ENCODE peak calls at places on chromosomes 2 and 18, in six cellular contexts. E is WTC11, X is HCT116, Y is K562, R is GM12878, A is HepG2. Q is an unnamed sample.

GRCh38 chr18:71583291-71583690 is 960.9 kb downstream of the CBLN2 start:
- DNase-seq in A (no peak), X (no peak), Y (no peak), E (no peak), R (no peak), Q (no peak)

GRCh38 chr2:14140009-14140408 is 492.5 kb upstream of the LRATD1 start:
- DNase-seq in Y (no peak), R (no peak), E (peak), X (no peak), A (no peak), Q (peak)

GRCh38 chr18:64618390-64618789 is 469.5 kb upstream of the LINC00305 start:
- DNase-seq in A (no peak), Y (no peak), E (no peak), R (no peak), X (no peak), Q (no peak)

GRCh38 chr2:71006955-71007799 is 12.5 kb upstream of the TEX261 start:
- DNase-seq in X (no peak), A (peak), R (no peak), E (no peak), Y (peak), Q (no peak)

GRCh38 chr18:76348267-76349066 is 146.6 kb downstream of the ZNF516 start:
- DNase-seq in E (no peak), R (no peak), X (no peak), Y (no peak), A (peak), Q (no peak)

GRCh38 chr2:61536086-61536722 is 2.0 kb downstream of the XPO1 start:
- DNase-seq in A (peak), Y (no peak), E (no peak), X (no peak), R (no peak), Q (no peak)

GRCh38 chr2:8628870-8629209 is 53.0 kb upstream of the ID2 start:
- DNase-seq in R (no peak), E (no peak), A (no peak), X (peak), Y (no peak), Q (no peak)

GRCh38 chr18:26875040-26875654 is 9.6 kb upstream of the AQP4 start:
- DNase-seq in Y (no peak), E (no peak), A (peak), R (no peak), X (no peak), Q (no peak)

GRCh38 chr2:201955702-201956141 is 77.9 kb upstream of the FZD7 start:
- DNase-seq in E (no peak), A (no peak), R (no peak), Y (no peak), X (no peak), Q (no peak)

GRCh38 chr18:2978626-2979025 is 34.3 kb downstream of the LPIN2 start:
- DNase-seq in R (no peak), E (no peak), X (no peak), A (no peak), Y (no peak), Q (no peak)

GRCh38 chr2:131641414-131642206 is 113.9 kb downstream of the CCDC74A start:
- DNase-seq in X (no peak), R (no peak), A (no peak), E (no peak), Y (peak), Q (no peak)

GRCh38 chr18:34600118-34600517 is 110.0 kb upstream of the DTNA start:
- DNase-seq in R (no peak), Y (no peak), A (no peak), E (no peak), X (no peak), Q (no peak)

GRCh38 chr2:137202310-137202709 is 437.0 kb downstream of the THSD7B start:
- DNase-seq in A (no peak), R (no peak), Y (no peak), X (no peak), E (no peak), Q (no peak)

GRCh38 chr2:172091626-172092566 is 6.6 kb downstream of the DLX1 start:
- DNase-seq in E (no peak), X (no peak), A (no peak), Y (no peak), R (no peak), Q (no peak)

GRCh38 chr2:38261569-38262513 is 115.2 kb downstream of the ATL2 start:
- DNase-seq in E (no peak), R (peak), A (no peak), X (no peak), Y (no peak), Q (no peak)

GRCh38 chr2:216714412-216714775 is 19.0 kb upstream of the IGFBP5 start:
- DNase-seq in Y (no peak), X (no peak), A (no peak), E (no peak), R (no peak), Q (no peak)

GRCh38 chr2:115160523-115161521 is 718.4 kb downstream of the DPP10 start:
- DNase-seq in Y (no peak), E (peak), R (no peak), X (no peak), A (peak), Q (peak)

GRCh38 chr2:47158576-47158975 is 3.5 kb upstream of the STPG4 start:
- DNase-seq in R (no peak), E (no peak), X (no peak), Y (no peak), A (no peak), Q (no peak)

GRCh38 chr2:37466533-37467230 is 122.3 kb downstream of the QPCT start:
- DNase-seq in R (no peak), Y (no peak), E (no peak), X (no peak), A (no peak), Q (no peak)

GRCh38 chr2:237299897-237300296 is 114.1 kb downstream of the COL6A3 start:
- DNase-seq in R (no peak), E (no peak), Y (no peak), A (no peak), X (peak), Q (no peak)

GRCh38 chr18:66344227-66344626 is 259.7 kb downstream of the CDH19 start:
- DNase-seq in A (no peak), X (no peak), E (no peak), Y (no peak), R (no peak), Q (no peak)

GRCh38 chr2:46379213-46380037 is 82.2 kb downstream of the EPAS1 start:
- DNase-seq in R (no peak), E (no peak), A (no peak), X (no peak), Y (no peak), Q (no peak)

GRCh38 chr2:85945576-85945975 is 56.8 kb upstream of the ST3GAL5 start:
- DNase-seq in Y (no peak), R (no peak), X (no peak), E (no peak), A (no peak), Q (no peak)

GRCh38 chr2:153519260-153519875 is 40.8 kb upstream of the RPRM start:
- DNase-seq in Y (peak), E (peak), R (peak), X (peak), A (peak), Q (no peak)

GRCh38 chr2:132567682-132568081 is 102.3 kb downstream of the LYPD1 start:
- DNase-seq in E (no peak), X (no peak), R (no peak), A (no peak), Y (no peak), Q (no peak)

GRCh38 chr2:238299803-238300202 is 11.4 kb upstream of the PER2 start:
- DNase-seq in R (no peak), E (peak), X (no peak), A (no peak), Y (no peak), Q (no peak)

GRCh38 chr2:110873597-110874525 is 141.5 kb downstream of the ACOXL start:
- DNase-seq in R (no peak), A (no peak), Y (no peak), E (no peak), X (no peak), Q (no peak)

GRCh38 chr2:158131483-158131912 is 29.8 kb downstream of the UPP2 start:
- DNase-seq in R (no peak), A (peak), X (no peak), E (no peak), Y (no peak), Q (no peak)

GRCh38 chr2:42249887-42250286 is 80.7 kb downstream of the EML4 start:
- DNase-seq in X (no peak), A (no peak), E (no peak), R (no peak), Y (no peak), Q (no peak)

GRCh38 chr2:150165479-150165878 is 322.0 kb downstream of the RND3 start:
- DNase-seq in Y (no peak), A (no peak), R (no peak), X (no peak), E (no peak), Q (no peak)

GRCh38 chr2:108574332-108574731 is 40.1 kb downstream of the LIMS1 start:
- DNase-seq in Y (no peak), X (no peak), R (no peak), A (no peak), E (no peak), Q (no peak)

GRCh38 chr2:108571262-108571661 is 37.0 kb downstream of the LIMS1 start:
- DNase-seq in Y (no peak), X (no peak), E (no peak), A (no peak), R (no peak), Q (no peak)

GRCh38 chr2:108565778-108566375 is 31.6 kb downstream of the LIMS1 start:
- DNase-seq in A (no peak), E (no peak), Y (no peak), R (no peak), X (no peak), Q (no peak)

GRCh38 chr2:108573070-108573469 is 38.8 kb downstream of the LIMS1 start:
- DNase-seq in A (no peak), X (no peak), R (no peak), Y (no peak), E (no peak), Q (no peak)

DNA sequence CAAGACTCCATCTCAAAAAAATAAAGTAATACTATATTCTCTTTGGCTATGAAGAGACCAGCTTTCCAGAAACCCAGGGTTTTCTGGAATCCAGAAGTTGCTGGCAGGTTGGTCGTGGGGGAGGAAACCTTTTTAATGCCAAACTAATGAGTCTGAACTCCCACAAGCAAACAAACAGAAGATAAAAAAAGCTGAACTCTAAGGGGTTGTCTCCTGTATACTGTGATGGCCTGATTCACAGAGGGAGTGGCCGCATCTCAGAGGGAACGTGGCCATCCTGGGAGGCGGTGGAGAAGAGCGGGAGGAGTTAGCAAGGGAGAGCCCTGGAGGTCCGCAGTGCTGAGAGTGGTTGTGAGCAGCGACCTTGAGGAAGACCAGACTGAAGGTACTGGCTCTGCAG is 36.1 kb downstream of the LIMS1 start:
- DNase-seq in R (no peak), X (no peak), Y (no peak), A (no peak), E (no peak), Q (no peak)
- TF ChIP-seq ATF3 in R (no peak), X (no peak), Y (no peak), A (no peak), E (no peak), Q (no peak)

GRCh38 chr2:29129586-29130281 is 14.5 kb downstream of the CLIP4 start:
- DNase-seq in Y (no peak), X (no peak), R (no peak), A (no peak), E (no peak), Q (no peak)
- TF ChIP-seq ATF3 in Y (no peak), X (no peak), R (no peak), A (no peak), E (no peak), Q (no peak)

DNA sequence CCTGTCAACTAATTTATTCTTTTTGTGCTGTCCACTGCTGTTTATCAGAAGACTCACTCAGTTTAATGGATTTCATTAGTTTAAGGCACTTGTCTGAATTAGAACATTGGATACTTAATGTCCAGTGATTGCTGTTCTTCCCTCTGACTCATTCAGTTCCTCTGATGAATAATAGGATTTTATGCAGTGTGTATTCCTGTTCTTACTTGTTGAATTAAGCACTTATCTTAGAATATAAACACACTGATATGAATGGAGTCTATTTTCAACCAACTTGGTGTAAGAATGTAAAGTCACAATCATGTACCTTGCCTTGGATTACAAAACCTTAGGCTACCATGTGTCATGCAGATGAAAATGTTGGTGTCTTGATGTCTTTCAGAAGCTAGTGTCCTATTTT is 87.0 kb upstream of the PROKR1 start:
- DNase-seq in A (no peak), R (no peak), Y (no peak), E (no peak), X (no peak), Q (no peak)
- TF ChIP-seq ATF3 in A (no peak), R (no peak), Y (no peak), E (no peak), X (no peak), Q (no peak)

DNA sequence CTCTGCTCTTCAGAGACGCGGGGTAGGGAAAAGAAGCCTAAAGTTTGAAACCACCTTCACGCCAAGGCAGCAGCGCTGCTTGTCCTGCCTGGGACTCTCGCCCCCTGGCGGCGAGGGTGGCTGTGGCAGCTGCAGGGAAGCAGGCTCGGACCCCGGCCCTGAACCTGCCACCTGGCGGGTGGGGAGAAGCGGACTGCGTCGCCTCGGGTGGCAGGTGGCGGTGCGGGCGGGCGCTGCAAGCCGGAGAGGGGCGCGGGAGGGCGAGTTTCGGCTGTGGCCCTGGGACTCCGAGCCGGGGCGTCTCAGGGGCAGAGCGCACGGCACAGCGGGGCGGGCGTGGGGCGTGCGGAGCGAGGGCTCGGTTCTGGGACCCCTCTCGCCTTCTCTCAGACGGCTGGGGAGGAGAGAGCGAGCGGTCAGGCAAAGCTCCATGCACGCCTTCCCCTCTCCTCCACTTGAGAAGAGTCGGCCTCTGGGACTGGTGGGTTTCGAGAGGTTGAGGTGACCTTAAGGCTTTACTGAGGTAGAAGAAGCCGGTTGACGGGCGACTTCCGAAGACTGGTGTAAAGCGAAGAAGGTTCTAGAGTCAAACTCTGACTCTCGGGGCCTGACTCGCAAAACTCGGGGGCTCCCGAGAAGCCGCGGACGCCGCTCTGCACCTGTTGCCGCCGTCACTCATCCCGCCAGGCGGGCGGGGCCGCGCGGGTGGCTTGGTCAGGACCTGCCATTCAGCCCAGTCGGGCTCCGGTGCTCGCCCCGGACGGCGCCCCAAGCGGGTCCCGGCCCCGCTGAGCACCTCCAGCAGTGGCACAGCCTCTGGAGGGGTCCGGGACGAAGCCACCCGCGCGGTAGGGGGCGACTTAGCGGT is 1.1 kb upstream of the BOLL start:
- DNase-seq in X (no peak), R (no peak), E (peak), Y (no peak), A (no peak), Q (peak)
- TF ChIP-seq ATF3 in X (no peak), R (no peak), E (no peak), Y (no peak), A (no peak), Q (no peak)

GRCh38 chr2:39419282-39420223 is 17.5 kb downstream of the MAP4K3 start:
- DNase-seq in X (no peak), R (no peak), Y (no peak), E (no peak), A (no peak), Q (no peak)

GRCh38 chr2:39413063-39413722 is 23.9 kb downstream of the MAP4K3 start:
- DNase-seq in R (no peak), X (no peak), A (peak), E (no peak), Y (no peak), Q (no peak)

GRCh38 chr2:39411186-39411944 is 25.7 kb downstream of the MAP4K3 start:
- DNase-seq in A (peak), R (no peak), E (no peak), Y (no peak), X (peak), Q (no peak)

GRCh38 chr2:39418491-39418890 is 18.6 kb downstream of the MAP4K3 start:
- DNase-seq in Y (no peak), E (no peak), R (no peak), X (no peak), A (no peak), Q (no peak)

GRCh38 chr2:39416172-39416571 is 20.9 kb downstream of the MAP4K3 start:
- DNase-seq in A (no peak), X (no peak), E (no peak), Y (no peak), R (no peak), Q (no peak)
- TF ChIP-seq ATF3 in A (no peak), X (no peak), E (no peak), Y (no peak), R (no peak), Q (no peak)

GRCh38 chr2:693606-694005 is 16.4 kb upstream of the TMEM18 start:
- DNase-seq in A (no peak), E (no peak), X (no peak), R (no peak), Y (no peak), Q (no peak)

GRCh38 chr2:692349-692748 is 15.1 kb upstream of the TMEM18 start:
- DNase-seq in Y (no peak), E (no peak), A (no peak), R (no peak), X (no peak), Q (no peak)

GRCh38 chr2:692767-693166 is 15.6 kb upstream of the TMEM18 start:
- DNase-seq in R (no peak), E (no peak), A (no peak), Y (no peak), X (no peak), Q (no peak)

GRCh38 chr2:695111-695510 is 17.9 kb upstream of the TMEM18 start:
- DNase-seq in X (no peak), E (no peak), A (no peak), R (no peak), Y (no peak), Q (no peak)

DNA sequence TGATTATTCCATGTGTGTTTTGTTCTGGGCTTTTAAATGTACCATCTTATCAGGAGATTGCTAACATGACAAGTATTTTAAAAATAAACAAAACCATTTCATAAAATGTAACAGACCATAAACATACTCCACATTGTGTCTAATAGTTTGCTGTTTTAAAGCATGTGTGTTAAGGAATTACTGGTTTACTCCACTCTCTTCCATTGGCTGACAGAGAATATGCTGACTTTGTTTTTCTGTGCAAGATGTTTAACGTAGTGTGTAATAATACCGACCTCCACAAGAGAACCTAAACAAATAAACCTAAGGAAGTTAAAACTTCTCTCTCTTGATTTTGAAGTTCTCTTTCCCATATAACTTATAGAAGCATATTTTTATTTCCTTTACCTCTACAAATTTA is 17.0 kb upstream of the TMEM18 start:
- DNase-seq in X (no peak), E (no peak), R (no peak), Y (no peak), A (no peak), Q (no peak)
- TF ChIP-seq ATF3 in X (no peak), E (no peak), R (no peak), Y (no peak), A (no peak), Q (no peak)

GRCh38 chr2:219119422-219120043 is 41.1 kb downstream of the NHEJ1 start:
- DNase-seq in R (peak), E (peak), Y (peak), X (peak), A (peak), Q (no peak)
- TF ChIP-seq ATF3 in R (no peak), E (no peak), Y (no peak), X (no peak), A (no peak), Q (no peak)

GRCh38 chr2:161239416-161240109 is 68.7 kb upstream of the PSMD14 start:
- DNase-seq in A (no peak), Y (no peak), X (no peak), E (peak), R (no peak), Q (no peak)

GRCh38 chr2:161238559-161239415 is 69.4 kb upstream of the PSMD14 start:
- DNase-seq in A (no peak), E (peak), Y (no peak), X (no peak), R (no peak), Q (peak)

GRCh38 chr2:161237397-161238263 is 70.6 kb upstream of the PSMD14 start:
- DNase-seq in E (peak), A (no peak), X (no peak), R (no peak), Y (no peak), Q (peak)

GRCh38 chr2:161234627-161235026 is 73.6 kb upstream of the PSMD14 start:
- DNase-seq in A (no peak), Y (no peak), R (no peak), X (no peak), E (no peak), Q (no peak)

GRCh38 chr2:161238264-161238558 is 70.0 kb upstream of the PSMD14 start:
- DNase-seq in A (no peak), X (no peak), E (no peak), R (no peak), Y (no peak), Q (no peak)
- TF ChIP-seq ATF3 in A (no peak), X (no peak), E (no peak), R (no peak), Y (no peak), Q (no peak)

DNA sequence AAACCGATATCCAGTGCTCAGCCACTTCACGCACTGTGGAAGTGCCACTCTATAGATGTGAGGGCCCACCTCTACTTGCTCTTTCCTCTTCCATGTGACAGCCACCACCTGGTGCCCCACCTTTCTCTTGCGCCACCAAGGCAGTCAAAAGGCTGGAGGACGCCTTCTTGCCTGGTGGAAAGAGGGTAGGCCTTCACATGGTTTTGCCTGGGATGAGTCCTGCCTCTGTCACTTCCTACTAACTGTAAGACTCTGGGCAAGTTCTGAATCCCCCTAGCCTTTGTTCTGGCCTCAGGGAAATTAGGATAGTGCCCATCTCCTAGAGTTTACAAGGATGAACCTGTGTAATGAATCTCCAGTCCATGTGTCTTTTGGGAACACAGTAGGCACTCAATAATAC is 66.2 kb upstream of the ODC1 start:
- DNase-seq in R (no peak), A (no peak), X (no peak), E (no peak), Y (no peak), Q (no peak)
- TF ChIP-seq ATF3 in R (no peak), A (no peak), X (no peak), E (no peak), Y (no peak), Q (no peak)